ENCODE peak calls at places on chromosomes 6 and 20, in ten cellular contexts. One of them, this sample, is unnamed.

GRCh38 chr6:43495409-43495941 is 14.7 kb downstream of the LRRC73 start:
- DNase-seq in foreskin keratinocyte: peak
- DNase-seq in RWPE1: peak
- DNase-seq in PC-3: peak
- DNase-seq in mucosa of descending colon: peak
- DNase-seq in cardiac fibroblast: no peak
- DNase-seq in colonic mucosa: no peak
- DNase-seq in pancreas: no peak
- DNase-seq in fibroblast of the aortic adventitia: no peak
- DNase-seq in activated B cell treated with CpG ODN at 0.5 μM for 24 hours: no peak
- DNase-seq in this sample: peak

GRCh38 chr20:4726710-4727391 is 5.1 kb downstream of the PRND start:
- DNase-seq in foreskin keratinocyte: peak
- DNase-seq in colonic mucosa: no peak
- DNase-seq in fibroblast of the aortic adventitia: peak
- DNase-seq in cardiac fibroblast: peak
- DNase-seq in pancreas: no peak
- DNase-seq in activated B cell treated with CpG ODN at 0.5 μM for 24 hours: no peak
- DNase-seq in RWPE1: peak
- DNase-seq in mucosa of descending colon: peak
- DNase-seq in PC-3: no peak
- DNase-seq in this sample: peak

GRCh38 chr6:165922309-165922794 is 245.3 kb downstream of the TBXT start:
- DNase-seq in cardiac fibroblast: peak
- DNase-seq in RWPE1: peak
- DNase-seq in activated B cell treated with CpG ODN at 0.5 μM for 24 hours: no peak
- DNase-seq in mucosa of descending colon: no peak
- DNase-seq in pancreas: no peak
- DNase-seq in PC-3: peak
- DNase-seq in fibroblast of the aortic adventitia: peak
- DNase-seq in foreskin keratinocyte: no peak
- DNase-seq in colonic mucosa: no peak
- DNase-seq in this sample: no peak

GRCh38 chr6:44000164-44000842 is 126.9 kb downstream of the MRPL14 start:
- DNase-seq in activated B cell treated with CpG ODN at 0.5 μM for 24 hours: no peak
- DNase-seq in cardiac fibroblast: no peak
- DNase-seq in colonic mucosa: peak
- DNase-seq in foreskin keratinocyte: no peak
- DNase-seq in pancreas: no peak
- DNase-seq in PC-3: no peak
- DNase-seq in RWPE1: no peak
- DNase-seq in fibroblast of the aortic adventitia: no peak
- DNase-seq in mucosa of descending colon: peak
- DNase-seq in this sample: peak

GRCh38 chr20:50628326-50628725 is 63.0 kb downstream of the RIPOR3 start:
- DNase-seq in RWPE1: no peak
- DNase-seq in colonic mucosa: no peak
- DNase-seq in PC-3: no peak
- DNase-seq in activated B cell treated with CpG ODN at 0.5 μM for 24 hours: no peak
- DNase-seq in foreskin keratinocyte: no peak
- DNase-seq in cardiac fibroblast: no peak
- DNase-seq in fibroblast of the aortic adventitia: no peak
- DNase-seq in mucosa of descending colon: no peak
- DNase-seq in pancreas: no peak
- DNase-seq in this sample: no peak

GRCh38 chr6:136524936-136525413 is 25.2 kb downstream of the MAP7 start:
- DNase-seq in RWPE1: no peak
- DNase-seq in colonic mucosa: no peak
- DNase-seq in mucosa of descending colon: no peak
- DNase-seq in activated B cell treated with CpG ODN at 0.5 μM for 24 hours: no peak
- DNase-seq in fibroblast of the aortic adventitia: no peak
- DNase-seq in pancreas: no peak
- DNase-seq in foreskin keratinocyte: no peak
- DNase-seq in cardiac fibroblast: no peak
- DNase-seq in PC-3: no peak
- DNase-seq in this sample: no peak

GRCh38 chr20:38092260-38092857 is 58.8 kb downstream of the RPRD1B start:
- DNase-seq in RWPE1: no peak
- DNase-seq in pancreas: no peak
- DNase-seq in fibroblast of the aortic adventitia: no peak
- DNase-seq in foreskin keratinocyte: no peak
- DNase-seq in PC-3: no peak
- DNase-seq in activated B cell treated with CpG ODN at 0.5 μM for 24 hours: no peak
- DNase-seq in mucosa of descending colon: no peak
- DNase-seq in cardiac fibroblast: no peak
- DNase-seq in colonic mucosa: no peak
- DNase-seq in this sample: no peak

GRCh38 chr20:50346372-50347347 is 156.0 kb downstream of the CEBPB start:
- DNase-seq in activated B cell treated with CpG ODN at 0.5 μM for 24 hours: no peak
- DNase-seq in pancreas: no peak
- DNase-seq in colonic mucosa: peak
- DNase-seq in PC-3: peak
- DNase-seq in mucosa of descending colon: peak
- DNase-seq in foreskin keratinocyte: peak
- DNase-seq in cardiac fibroblast: peak
- DNase-seq in RWPE1: peak
- DNase-seq in fibroblast of the aortic adventitia: peak
- DNase-seq in this sample: peak

GRCh38 chr20:25280051-25280573 is 32.2 kb downstream of the PYGB start:
- DNase-seq in PC-3: no peak
- DNase-seq in activated B cell treated with CpG ODN at 0.5 μM for 24 hours: peak
- DNase-seq in RWPE1: no peak
- DNase-seq in foreskin keratinocyte: no peak
- DNase-seq in pancreas: peak
- DNase-seq in fibroblast of the aortic adventitia: no peak
- DNase-seq in cardiac fibroblast: no peak
- DNase-seq in mucosa of descending colon: no peak
- DNase-seq in colonic mucosa: no peak
- DNase-seq in this sample: no peak

GRCh38 chr20:15220778-15221565 is 883.6 kb upstream of the FLRT3 start:
- DNase-seq in foreskin keratinocyte: peak
- DNase-seq in cardiac fibroblast: peak
- DNase-seq in RWPE1: peak
- DNase-seq in pancreas: no peak
- DNase-seq in activated B cell treated with CpG ODN at 0.5 μM for 24 hours: no peak
- DNase-seq in mucosa of descending colon: no peak
- DNase-seq in PC-3: peak
- DNase-seq in colonic mucosa: no peak
- DNase-seq in fibroblast of the aortic adventitia: peak
- DNase-seq in this sample: peak

GRCh38 chr20:62989201-62989601 is 17.6 kb downstream of the BHLHE23 start:
- DNase-seq in pancreas: no peak
- DNase-seq in PC-3: no peak
- DNase-seq in RWPE1: no peak
- DNase-seq in activated B cell treated with CpG ODN at 0.5 μM for 24 hours: no peak
- DNase-seq in mucosa of descending colon: no peak
- DNase-seq in cardiac fibroblast: no peak
- DNase-seq in foreskin keratinocyte: no peak
- DNase-seq in colonic mucosa: no peak
- DNase-seq in fibroblast of the aortic adventitia: no peak
- DNase-seq in this sample: no peak

GRCh38 chr6:22699046-22699639 is 129.8 kb downstream of the HDGFL1 start:
- DNase-seq in colonic mucosa: no peak
- DNase-seq in activated B cell treated with CpG ODN at 0.5 μM for 24 hours: no peak
- DNase-seq in RWPE1: no peak
- DNase-seq in cardiac fibroblast: no peak
- DNase-seq in PC-3: no peak
- DNase-seq in mucosa of descending colon: no peak
- DNase-seq in fibroblast of the aortic adventitia: no peak
- DNase-seq in foreskin keratinocyte: no peak
- DNase-seq in pancreas: no peak
- DNase-seq in this sample: no peak

GRCh38 chr20:15619341-15619740 is 953.9 kb downstream of the KIF16B start:
- DNase-seq in foreskin keratinocyte: no peak
- DNase-seq in colonic mucosa: no peak
- DNase-seq in fibroblast of the aortic adventitia: no peak
- DNase-seq in PC-3: no peak
- DNase-seq in mucosa of descending colon: no peak
- DNase-seq in pancreas: no peak
- DNase-seq in cardiac fibroblast: no peak
- DNase-seq in RWPE1: no peak
- DNase-seq in activated B cell treated with CpG ODN at 0.5 μM for 24 hours: no peak
- DNase-seq in this sample: no peak

GRCh38 chr6:24929255-24929654 is 6.5 kb downstream of the RIPOR2 start:
- DNase-seq in foreskin keratinocyte: no peak
- DNase-seq in colonic mucosa: no peak
- DNase-seq in activated B cell treated with CpG ODN at 0.5 μM for 24 hours: no peak
- DNase-seq in cardiac fibroblast: no peak
- DNase-seq in RWPE1: no peak
- DNase-seq in PC-3: no peak
- DNase-seq in mucosa of descending colon: no peak
- DNase-seq in fibroblast of the aortic adventitia: no peak
- DNase-seq in pancreas: no peak
- DNase-seq in this sample: no peak

GRCh38 chr20:1965520-1966278 is 28.2 kb downstream of the PDYN start:
- DNase-seq in activated B cell treated with CpG ODN at 0.5 μM for 24 hours: peak
- DNase-seq in RWPE1: peak
- DNase-seq in pancreas: peak
- DNase-seq in colonic mucosa: peak
- DNase-seq in fibroblast of the aortic adventitia: peak
- DNase-seq in PC-3: peak
- DNase-seq in foreskin keratinocyte: no peak
- DNase-seq in mucosa of descending colon: peak
- DNase-seq in cardiac fibroblast: peak
- DNase-seq in this sample: peak
- TF ChIP-seq CTCF in activated B cell treated with CpG ODN at 0.5 μM for 24 hours: peak
- TF ChIP-seq CTCF in RWPE1: peak
- TF ChIP-seq CTCF in pancreas: peak
- TF ChIP-seq CTCF in colonic mucosa: peak
- TF ChIP-seq CTCF in fibroblast of the aortic adventitia: peak
- TF ChIP-seq CTCF in PC-3: peak
- TF ChIP-seq CTCF in foreskin keratinocyte: peak
- TF ChIP-seq CTCF in mucosa of descending colon: peak
- TF ChIP-seq CTCF in cardiac fibroblast: peak
- TF ChIP-seq CTCF in this sample: peak

DNA sequence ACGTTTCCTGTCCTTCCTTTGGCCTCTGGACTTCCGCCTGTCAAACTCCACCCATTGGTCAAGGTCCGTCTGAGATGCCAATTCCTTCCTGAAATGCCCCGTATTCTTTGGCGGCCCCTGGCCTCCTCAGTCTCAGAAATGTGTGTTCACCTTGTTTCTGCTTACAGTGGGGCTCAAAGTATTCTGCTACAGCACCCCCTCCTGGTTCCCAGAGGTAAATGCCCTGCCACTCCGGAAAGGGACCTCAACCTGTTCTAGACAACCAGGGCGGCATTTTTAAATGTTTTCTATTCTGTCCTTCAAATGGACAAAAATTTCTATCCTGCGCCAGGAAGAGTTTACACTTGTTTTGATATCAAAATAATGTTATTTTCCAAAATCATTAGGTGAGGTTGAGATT is 12.1 kb upstream of the PAX1 start:
- DNase-seq in PC-3: no peak
- DNase-seq in foreskin keratinocyte: no peak
- DNase-seq in colonic mucosa: no peak
- DNase-seq in mucosa of descending colon: no peak
- DNase-seq in activated B cell treated with CpG ODN at 0.5 μM for 24 hours: no peak
- DNase-seq in pancreas: no peak
- DNase-seq in RWPE1: no peak
- DNase-seq in cardiac fibroblast: no peak
- DNase-seq in fibroblast of the aortic adventitia: no peak
- DNase-seq in this sample: no peak
- TF ChIP-seq CTCF in PC-3: peak
- TF ChIP-seq CTCF in foreskin keratinocyte: peak
- TF ChIP-seq CTCF in colonic mucosa: no peak
- TF ChIP-seq CTCF in mucosa of descending colon: no peak
- TF ChIP-seq CTCF in activated B cell treated with CpG ODN at 0.5 μM for 24 hours: no peak
- TF ChIP-seq CTCF in pancreas: no peak
- TF ChIP-seq CTCF in RWPE1: no peak
- TF ChIP-seq CTCF in cardiac fibroblast: no peak
- TF ChIP-seq CTCF in fibroblast of the aortic adventitia: no peak
- TF ChIP-seq CTCF in this sample: no peak

DNA sequence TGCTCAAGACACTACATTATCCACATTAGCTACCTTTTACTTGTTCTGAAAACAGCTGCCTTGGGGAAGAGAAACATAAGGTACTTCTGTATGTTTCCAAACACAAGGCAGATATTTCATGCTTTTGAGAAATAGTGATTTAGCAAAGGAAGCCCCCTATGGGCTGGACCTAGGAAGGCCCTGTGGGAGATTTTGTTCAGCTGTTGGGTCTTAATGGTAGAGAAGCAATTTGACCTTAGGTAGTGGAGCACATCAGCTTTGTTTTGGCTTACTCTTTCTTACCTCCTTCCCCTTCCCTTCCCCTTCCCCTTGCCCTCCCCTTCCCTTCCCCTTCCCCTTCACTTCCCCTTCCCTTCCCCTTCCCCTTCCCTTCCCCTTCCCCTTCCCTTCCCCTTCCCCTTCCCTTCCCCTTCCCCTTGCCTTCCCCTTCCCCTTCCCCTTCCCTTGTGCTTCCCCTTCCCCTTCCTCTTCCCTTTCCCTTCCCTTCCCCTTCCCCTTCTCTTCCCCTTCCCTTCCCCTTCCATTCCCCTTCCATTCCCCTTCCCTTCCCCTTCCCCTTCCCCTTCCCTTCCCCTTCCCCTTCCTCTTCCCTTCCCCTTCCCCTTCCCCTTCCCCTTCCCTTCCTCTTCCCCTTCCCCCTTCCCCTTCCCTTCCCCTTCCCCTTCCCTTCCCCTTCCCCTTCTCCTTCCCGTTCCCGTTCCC is 84.6 kb downstream of the ANKS1A start:
- DNase-seq in fibroblast of the aortic adventitia: peak
- DNase-seq in mucosa of descending colon: no peak
- DNase-seq in PC-3: no peak
- DNase-seq in foreskin keratinocyte: no peak
- DNase-seq in RWPE1: no peak
- DNase-seq in colonic mucosa: no peak
- DNase-seq in pancreas: no peak
- DNase-seq in activated B cell treated with CpG ODN at 0.5 μM for 24 hours: no peak
- DNase-seq in cardiac fibroblast: peak
- DNase-seq in this sample: no peak
- TF ChIP-seq CTCF in fibroblast of the aortic adventitia: peak
- TF ChIP-seq CTCF in mucosa of descending colon: no peak
- TF ChIP-seq CTCF in PC-3: peak
- TF ChIP-seq CTCF in foreskin keratinocyte: peak
- TF ChIP-seq CTCF in RWPE1: no peak
- TF ChIP-seq CTCF in colonic mucosa: no peak
- TF ChIP-seq CTCF in pancreas: no peak
- TF ChIP-seq CTCF in activated B cell treated with CpG ODN at 0.5 μM for 24 hours: no peak
- TF ChIP-seq CTCF in cardiac fibroblast: peak
- TF ChIP-seq CTCF in this sample: no peak

DNA sequence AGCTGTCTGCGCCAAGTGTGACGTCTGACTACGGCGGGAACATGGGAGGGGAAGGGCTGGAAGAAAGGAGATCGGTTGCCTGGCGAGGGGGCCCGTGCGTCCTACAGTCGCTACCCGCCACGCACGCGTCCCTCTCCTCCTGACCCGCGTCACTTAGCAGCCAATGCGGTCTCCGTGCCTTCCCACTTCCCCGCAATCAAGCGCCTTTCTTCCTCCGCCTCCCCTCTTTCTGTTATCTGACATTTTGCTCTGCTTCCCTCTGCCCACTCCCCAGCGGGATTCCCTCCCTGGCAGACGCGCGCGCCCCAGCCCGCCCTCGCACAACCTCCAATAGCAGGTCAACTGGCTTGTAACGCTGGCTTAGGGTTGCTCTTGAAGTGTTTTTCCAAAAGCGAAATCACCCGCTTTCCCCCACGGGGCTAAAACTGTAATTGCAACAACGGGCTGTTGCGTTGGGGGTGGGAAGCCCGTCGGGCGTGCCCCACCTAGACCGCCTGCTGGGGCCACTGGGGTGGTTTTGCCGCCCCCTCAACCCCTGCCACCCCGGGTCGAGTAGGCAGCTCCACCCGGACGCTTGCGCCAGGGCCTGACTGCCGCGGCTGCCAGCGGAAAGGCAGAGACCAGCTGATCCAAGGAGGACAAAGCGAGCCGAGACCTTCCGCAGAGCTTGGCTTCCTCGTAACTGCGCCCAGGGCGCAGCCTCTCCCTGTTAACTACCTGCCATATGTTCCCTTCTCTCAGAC is 6.2 kb upstream of the SOX4 start:
- DNase-seq in activated B cell treated with CpG ODN at 0.5 μM for 24 hours: peak
- DNase-seq in foreskin keratinocyte: peak
- DNase-seq in colonic mucosa: peak
- DNase-seq in RWPE1: peak
- DNase-seq in cardiac fibroblast: peak
- DNase-seq in pancreas: peak
- DNase-seq in fibroblast of the aortic adventitia: peak
- DNase-seq in mucosa of descending colon: peak
- DNase-seq in PC-3: peak
- DNase-seq in this sample: peak
- TF ChIP-seq CTCF in activated B cell treated with CpG ODN at 0.5 μM for 24 hours: no peak
- TF ChIP-seq CTCF in foreskin keratinocyte: peak
- TF ChIP-seq CTCF in colonic mucosa: no peak
- TF ChIP-seq CTCF in RWPE1: no peak
- TF ChIP-seq CTCF in cardiac fibroblast: peak
- TF ChIP-seq CTCF in pancreas: no peak
- TF ChIP-seq CTCF in fibroblast of the aortic adventitia: peak
- TF ChIP-seq CTCF in mucosa of descending colon: no peak
- TF ChIP-seq CTCF in PC-3: no peak
- TF ChIP-seq CTCF in this sample: peak

This sample was measured in bronchial epithelial cell.